ENCODE peak calls at places on chromosomes 1 and 21, in four cellular contexts. One of them, this sample, is unnamed.

GRCh38 chr1:200473698-200474371 is 64.0 kb upstream of the ZNF281 start:
- DNase-seq in T-helper 17 cell: no peak
- DNase-seq in H9: no peak
- DNase-seq in AG08396: no peak
- DNase-seq in this sample: no peak

GRCh38 chr1:77281491-77282186 is at the start of gene AK5:
- DNase-seq in T-helper 17 cell: peak; percentile 22
- DNase-seq in H9: peak; percentile 53
- DNase-seq in AG08396: peak; percentile 89
- DNase-seq in this sample: peak; percentile 34

GRCh38 chr1:203364013-203364730 is 13.2 kb upstream of the FMOD start:
- DNase-seq in T-helper 17 cell: no peak
- DNase-seq in H9: no peak
- DNase-seq in AG08396: no peak
- DNase-seq in this sample: no peak

GRCh38 chr21:43340491-43341348 is 86.2 kb downstream of the SIK1 start:
- DNase-seq in T-helper 17 cell: no peak
- DNase-seq in H9: no peak
- DNase-seq in AG08396: peak; percentile 80
- DNase-seq in this sample: no peak

GRCh38 chr1:10744654-10745238 is 51.7 kb downstream of the CASZ1 start:
- DNase-seq in T-helper 17 cell: no peak
- DNase-seq in H9: no peak
- DNase-seq in AG08396: no peak
- DNase-seq in this sample: no peak

GRCh38 chr1:110667766-110668165 is 7.0 kb downstream of the KCNA3 start:
- DNase-seq in T-helper 17 cell: no peak
- DNase-seq in H9: no peak
- DNase-seq in AG08396: no peak
- DNase-seq in this sample: no peak

GRCh38 chr1:151984313-151984956 is 9.2 kb downstream of the S100A10 start:
- DNase-seq in T-helper 17 cell: no peak
- DNase-seq in H9: no peak
- DNase-seq in AG08396: no peak
- DNase-seq in this sample: no peak

GRCh38 chr21:41445465-41445862 is 19.4 kb downstream of the MX1 start:
- DNase-seq in T-helper 17 cell: no peak
- DNase-seq in H9: no peak
- DNase-seq in AG08396: no peak
- DNase-seq in this sample: no peak

GRCh38 chr21:27475363-27475955 is 508.6 kb upstream of the ADAMTS5 start:
- DNase-seq in T-helper 17 cell: no peak
- DNase-seq in H9: no peak
- DNase-seq in AG08396: no peak
- DNase-seq in this sample: no peak

GRCh38 chr1:85148524-85149250 is 52.1 kb downstream of the SYDE2 start:
- DNase-seq in T-helper 17 cell: no peak
- DNase-seq in H9: no peak
- DNase-seq in AG08396: peak; percentile 17
- DNase-seq in this sample: no peak

GRCh38 chr1:203871114-203871875 is 9.9 kb downstream of the SNRPE start:
- DNase-seq in T-helper 17 cell: no peak
- DNase-seq in H9: peak; percentile 52
- DNase-seq in AG08396: peak; percentile 82
- DNase-seq in this sample: no peak

GRCh38 chr1:3470650-3471355 is 16.3 kb downstream of the ARHGEF16 start:
- DNase-seq in T-helper 17 cell: peak; percentile 9
- DNase-seq in H9: no peak
- DNase-seq in AG08396: no peak
- DNase-seq in this sample: peak; percentile 56

GRCh38 chr1:182602945-182603645 is 1.1 kb downstream of the RGS16 start:
- DNase-seq in T-helper 17 cell: no peak
- DNase-seq in H9: no peak
- DNase-seq in AG08396: no peak
- DNase-seq in this sample: no peak

GRCh38 chr1:199167460-199167859 is 528.6 kb downstream of the PTPRC start:
- DNase-seq in T-helper 17 cell: no peak
- DNase-seq in H9: no peak
- DNase-seq in AG08396: no peak
- DNase-seq in this sample: no peak

This sample was measured in pancreas.